ENCODE peak calls at places on chromosome 13, in eight cellular contexts. N is left ventricle myocardium inferior; L is H1; T is lower lobe of right lung; H is IMR-90; R is iPS DF 6.9; P is body of pancreas; V is CD8-positive, alpha-beta memory T cell. M is an unnamed sample.

GRCh38 chr13:102729560-102730275 is 34.9 kb upstream of the METTL21C start:
- DNase-seq in V (no peak), L (no peak), R (no peak), H (peak; percentile 78), T (no peak), N (no peak), P (no peak), M (no peak)

GRCh38 chr13:105735269-105735668 is 800.2 kb downstream of the EFNB2 start:
- DNase-seq in H (no peak), P (no peak), N (no peak), T (no peak), L (no peak), V (no peak), R (no peak), M (no peak)

GRCh38 chr13:91313103-91313502 is 34.4 kb upstream of the MIR17HG start:
- DNase-seq in R (peak; percentile 11), N (no peak), P (peak; percentile 22), H (peak; percentile 1), L (no peak), V (no peak), T (no peak), M (no peak)

GRCh38 chr13:27007166-27007565 is 164.4 kb downstream of the USP12 start:
- DNase-seq in N (no peak), P (no peak), H (no peak), T (no peak), V (no peak), L (no peak), R (no peak), M (peak; percentile 45)

GRCh38 chr13:91358384-91358776 is 10.9 kb downstream of the MIR17HG start:
- DNase-seq in R (no peak), H (no peak), L (no peak), V (no peak), N (no peak), T (no peak), P (no peak), M (no peak)

GRCh38 chr13:111541345-111541744 is 220.9 kb downstream of the TEX29 start:
- DNase-seq in H (no peak), R (no peak), T (no peak), N (no peak), P (no peak), V (no peak), L (no peak), M (peak; percentile 47)

GRCh38 chr13:51629711-51630575 is 45.7 kb downstream of the WDFY2 start:
- DNase-seq in P (no peak), T (no peak), H (no peak), V (no peak), N (no peak), L (no peak), R (no peak), M (no peak)

GRCh38 chr13:112672651-112673284 is 17.1 kb upstream of the ATP11A start:
- DNase-seq in T (peak; percentile 22), R (no peak), N (no peak), L (no peak), H (no peak), V (no peak), P (no peak), M (no peak)

GRCh38 chr13:29743229-29743786 is 107.1 kb downstream of the UBL3 start:
- DNase-seq in T (no peak), P (peak; percentile 5), R (no peak), V (no peak), N (peak; percentile 45), L (no peak), H (peak; percentile 79), M (no peak)

GRCh38 chr13:78958019-78958418 is 299.1 kb upstream of the OBI1 start:
- DNase-seq in N (no peak), H (no peak), R (no peak), L (no peak), T (no peak), V (no peak), P (no peak), M (no peak)

GRCh38 chr13:113897161-113897560 is 33.3 kb upstream of the GAS6 start:
- DNase-seq in N (no peak), T (no peak), H (peak; percentile 98), L (no peak), V (no peak), P (no peak), R (no peak), M (peak; percentile 60)

GRCh38 chr13:28574617-28575142 is 79.8 kb upstream of the FLT1 start:
- DNase-seq in H (peak; percentile 100), V (no peak), L (no peak), P (peak; percentile 54), N (no peak), R (no peak), T (no peak), M (no peak)

GRCh38 chr13:112775791-112776279 is 86.0 kb downstream of the ATP11A start:
- DNase-seq in V (no peak), N (no peak), P (no peak), R (no peak), L (no peak), T (peak; percentile 44), H (no peak), M (no peak)

GRCh38 chr13:36282818-36283432 is 14.7 kb downstream of the CCDC169 start:
- DNase-seq in P (no peak), N (no peak), L (no peak), H (peak; percentile 57), V (no peak), R (no peak), T (no peak), M (no peak)

GRCh38 chr13:29607465-29607864 is 12.0 kb upstream of the SLC7A1 start:
- DNase-seq in L (no peak), P (no peak), R (no peak), H (peak; percentile 27), N (no peak), T (no peak), V (no peak), M (no peak)

GRCh38 chr13:57653229-57653994 is 21.9 kb downstream of the PCDH17 start:
- DNase-seq in R (no peak), V (no peak), N (no peak), L (no peak), H (no peak), P (no peak), T (no peak), M (no peak)

GRCh38 chr13:77507931-77508776 is 27.4 kb upstream of the SCEL start:
- DNase-seq in V (no peak), T (no peak), R (no peak), N (no peak), H (peak; percentile 49), P (no peak), L (no peak), M (no peak)

GRCh38 chr13:113667771-113668490 is 912 bp downstream of the GRK1 start:
- DNase-seq in N (peak; percentile 11), P (no peak), L (no peak), V (no peak), T (peak; percentile 36), H (no peak), R (no peak), M (peak; percentile 69)

DNA sequence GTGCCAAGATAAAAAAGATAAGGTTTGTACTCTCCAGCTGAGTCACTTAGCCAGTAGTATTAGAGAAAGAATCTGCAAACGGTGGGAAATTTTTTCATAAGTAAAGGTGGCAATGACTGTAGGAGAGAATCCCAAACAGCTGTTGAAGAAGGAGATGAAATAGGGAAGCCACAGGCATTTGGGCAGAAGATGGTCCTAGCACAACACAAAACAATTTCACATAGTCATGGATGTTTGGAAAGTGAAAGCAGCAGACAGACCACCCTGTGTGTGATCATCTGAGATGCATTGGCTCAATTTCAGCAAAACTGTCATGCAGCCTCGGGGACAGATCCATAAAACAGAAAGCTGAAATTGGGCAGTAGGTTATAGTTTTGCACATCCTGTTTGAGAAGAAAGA is 2832.4 kb downstream of the PCDH9 start:
- DNase-seq in P (no peak), H (peak; percentile 2), T (no peak), R (no peak), L (no peak), V (no peak), N (no peak), M (no peak)
- H3K27ac ChIP-seq in P (no peak overlapping the region), H (no peak overlapping the region), T (no peak overlapping the region), R (no peak overlapping the region), L (no peak overlapping the region), V (no peak overlapping the region), N (no peak overlapping the region), M (no peak overlapping the region)

GRCh38 chr13:21066946-21067345 is 5.6 kb upstream of the LATS2 start:
- DNase-seq in R (no peak), N (no peak), L (no peak), P (no peak), T (no peak), H (no peak), V (no peak), M (no peak)
- H3K4me3 ChIP-seq in R (no peak overlapping the region), N (no peak overlapping the region), L (no peak overlapping the region), P (no peak overlapping the region), T (no peak overlapping the region), H (no peak overlapping the region), V (no peak overlapping the region), M (no peak overlapping the region)

GRCh38 chr13:46639033-46639981 is 86.3 kb downstream of the LRCH1 start:
- DNase-seq in H (no peak), V (no peak), T (no peak), N (no peak), P (no peak), R (no peak), L (no peak), M (no peak)

GRCh38 chr13:46637213-46637612 is 84.2 kb downstream of the LRCH1 start:
- DNase-seq in R (no peak), P (no peak), L (no peak), T (no peak), H (no peak), V (no peak), N (no peak), M (no peak)

GRCh38 chr13:46636451-46636850 is 83.5 kb downstream of the LRCH1 start:
- DNase-seq in N (no peak), H (no peak), P (no peak), R (no peak), L (no peak), T (no peak), V (no peak), M (no peak)

GRCh38 chr13:46640843-46641242 is 87.9 kb downstream of the LRCH1 start:
- DNase-seq in H (peak; percentile 58), L (no peak), V (no peak), R (no peak), T (no peak), N (no peak), P (no peak), M (no peak)

GRCh38 chr13:46638262-46638661 is 85.3 kb downstream of the LRCH1 start:
- DNase-seq in L (no peak), H (no peak), N (no peak), V (no peak), T (no peak), P (no peak), R (no peak), M (no peak)
- H3K27ac ChIP-seq in L (no peak overlapping the region), H (no peak overlapping the region), N (peak overlapping the region; percentile 85), V (no peak overlapping the region), T (no peak overlapping the region), P (no peak overlapping the region), R (no peak overlapping the region), M (no peak overlapping the region)

DNA sequence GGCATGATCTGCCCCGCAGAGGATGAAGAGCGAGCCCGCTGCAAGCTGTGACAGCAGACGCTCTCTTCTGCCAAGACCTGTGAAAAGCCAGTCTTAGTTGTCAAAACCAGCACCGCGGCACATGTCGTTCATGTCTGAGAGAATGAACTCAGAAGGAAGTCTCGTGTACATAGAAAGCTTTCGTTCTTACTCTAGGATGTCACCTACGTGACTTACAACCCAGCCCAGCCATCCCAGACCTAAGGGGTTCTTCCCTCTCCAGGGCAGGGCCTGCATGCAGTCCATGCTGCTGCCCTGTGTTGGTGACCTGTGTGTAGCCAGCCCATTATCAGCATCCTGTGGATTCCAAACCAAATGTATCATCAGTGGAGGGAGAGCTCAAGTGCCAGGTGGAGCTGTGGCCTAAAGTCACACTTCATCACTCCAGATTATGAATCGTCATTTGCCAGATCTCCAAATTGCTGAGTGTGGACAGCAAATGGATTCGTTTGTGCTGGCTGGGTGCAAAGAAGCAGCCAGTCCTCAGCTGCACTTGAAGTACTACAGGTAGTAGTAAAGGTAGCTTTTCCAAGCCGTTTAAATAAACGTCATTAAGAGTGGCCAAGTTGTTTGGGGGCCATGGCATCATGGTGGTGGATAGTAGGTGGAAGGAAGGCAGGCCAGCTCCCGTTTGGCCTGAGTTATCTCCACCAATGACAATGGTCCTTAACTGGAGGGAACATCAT is 73.9 kb upstream of the GPR183 start:
- DNase-seq in R (no peak), H (peak; percentile 7), V (peak; percentile 27), P (no peak), L (no peak), N (no peak), T (no peak), M (peak; percentile 31)
- H3K4me3 ChIP-seq in R (no peak overlapping the region), H (no peak overlapping the region), V (peak overlapping the region; percentile 14), P (no peak overlapping the region), L (no peak overlapping the region), N (no peak overlapping the region), T (no peak overlapping the region), M (no peak overlapping the region)

M was measured in coronary artery.